ENCODE peak calls at places on chromosomes 13 and 19, in eight cellular contexts. F is astrocyte of the spinal cord, N is retinal pigment epithelial cell, E is heart right ventricle, Z is cardiac muscle cell, V is brain microvascular endothelial cell, O is psoas muscle, H is endothelial cell of umbilical vein. G is an unnamed sample.

GRCh38 chr19:47573076-47574026 is at the start of gene ZNF541:
- DNase-seq in V (no peak), Z (no peak), H (peak; percentile 40), O (peak; percentile 72), E (peak; percentile 54), N (no peak), F (peak; percentile 29), G (no peak)

GRCh38 chr13:36666482-36667264 is 7.1 kb upstream of the SERTM1 start:
- DNase-seq in V (no peak), N (no peak), H (no peak), E (no peak), O (no peak), Z (no peak), F (no peak), G (no peak)

GRCh38 chr19:17695198-17695597 is 7.0 kb upstream of the UNC13A start:
- DNase-seq in F (no peak), Z (no peak), E (no peak), V (no peak), O (no peak), H (no peak), N (no peak), G (no peak)

GRCh38 chr13:75647126-75647784 is 11.1 kb downstream of the LMO7 start:
- DNase-seq in H (no peak), V (no peak), O (no peak), N (no peak), E (no peak), F (no peak), Z (no peak), G (no peak)

GRCh38 chr19:39684283-39684682 is 20.0 kb upstream of the LGALS14 start:
- DNase-seq in O (no peak), V (no peak), F (no peak), N (no peak), E (no peak), H (no peak), Z (no peak), G (no peak)

GRCh38 chr13:26759156-26759906 is 1.3 kb downstream of the GPR12 start:
- DNase-seq in N (no peak), F (peak; percentile 1), H (no peak), E (no peak), O (no peak), V (no peak), Z (no peak), G (no peak)

GRCh38 chr19:46932346-46932745 is 71.5 kb downstream of the ARHGAP35 start:
- DNase-seq in O (no peak), E (no peak), V (peak; percentile 74), N (no peak), Z (no peak), H (peak; percentile 70), F (no peak), G (no peak)

GRCh38 chr13:43368003-43368402 is 344.6 kb downstream of the DNAJC15 start:
- DNase-seq in V (peak; percentile 0), O (no peak), Z (no peak), N (no peak), F (peak; percentile 52), E (no peak), H (peak; percentile 37), G (no peak)

GRCh38 chr19:49347835-49348234 is 12.6 kb downstream of the CD37 start:
- DNase-seq in H (peak; percentile 43), F (peak; percentile 59), N (no peak), Z (peak; percentile 55), E (no peak), O (no peak), V (peak; percentile 54), G (no peak)
- TF ChIP-seq CTCF in H (no peak), F (peak; percentile 20), N (peak; percentile 34), Z (peak; percentile 28), E (peak; percentile 19), O (no peak), V (peak; percentile 45), G (no peak)

GRCh38 chr13:46995874-46996273 is 99.0 kb upstream of the HTR2A start:
- DNase-seq in F (no peak), O (no peak), Z (no peak), V (no peak), N (no peak), H (no peak), E (no peak), G (no peak)

GRCh38 chr13:46996316-46996715 is 99.5 kb upstream of the HTR2A start:
- DNase-seq in N (no peak), H (no peak), O (no peak), E (no peak), V (no peak), Z (no peak), F (no peak), G (no peak)

GRCh38 chr13:46994492-46994891 is 97.6 kb upstream of the HTR2A start:
- DNase-seq in E (no peak), V (no peak), N (no peak), O (no peak), Z (no peak), H (no peak), F (no peak), G (no peak)

GRCh38 chr13:46992383-46992952 is 95.6 kb upstream of the HTR2A start:
- DNase-seq in F (no peak), N (no peak), E (no peak), V (peak; percentile 14), O (no peak), Z (peak; percentile 5), H (no peak), G (no peak)
- TF ChIP-seq CTCF in F (peak; percentile 54), N (peak; percentile 47), E (no peak), V (peak; percentile 68), O (no peak), Z (peak; percentile 55), H (no peak), G (peak; percentile 52)

GRCh38 chr19:35738021-35738886 is 4.0 kb downstream of the IGFLR1 start:
- DNase-seq in O (no peak), V (no peak), N (no peak), E (no peak), H (no peak), Z (no peak), F (no peak), G (no peak)

GRCh38 chr19:35738887-35739229 is 3.4 kb downstream of the IGFLR1 start:
- DNase-seq in Z (no peak), E (no peak), N (no peak), V (no peak), O (no peak), H (no peak), F (no peak), G (no peak)

GRCh38 chr19:35740108-35740422 is 2.2 kb downstream of the IGFLR1 start:
- DNase-seq in V (no peak), O (no peak), N (no peak), H (no peak), E (no peak), F (no peak), Z (no peak), G (no peak)

GRCh38 chr19:35740423-35741215 is 1.6 kb downstream of the IGFLR1 start:
- DNase-seq in E (peak; percentile 98), O (peak; percentile 99), H (peak; percentile 97), N (peak; percentile 81), Z (peak; percentile 100), V (peak; percentile 97), F (peak; percentile 97), G (peak; percentile 99)

DNA sequence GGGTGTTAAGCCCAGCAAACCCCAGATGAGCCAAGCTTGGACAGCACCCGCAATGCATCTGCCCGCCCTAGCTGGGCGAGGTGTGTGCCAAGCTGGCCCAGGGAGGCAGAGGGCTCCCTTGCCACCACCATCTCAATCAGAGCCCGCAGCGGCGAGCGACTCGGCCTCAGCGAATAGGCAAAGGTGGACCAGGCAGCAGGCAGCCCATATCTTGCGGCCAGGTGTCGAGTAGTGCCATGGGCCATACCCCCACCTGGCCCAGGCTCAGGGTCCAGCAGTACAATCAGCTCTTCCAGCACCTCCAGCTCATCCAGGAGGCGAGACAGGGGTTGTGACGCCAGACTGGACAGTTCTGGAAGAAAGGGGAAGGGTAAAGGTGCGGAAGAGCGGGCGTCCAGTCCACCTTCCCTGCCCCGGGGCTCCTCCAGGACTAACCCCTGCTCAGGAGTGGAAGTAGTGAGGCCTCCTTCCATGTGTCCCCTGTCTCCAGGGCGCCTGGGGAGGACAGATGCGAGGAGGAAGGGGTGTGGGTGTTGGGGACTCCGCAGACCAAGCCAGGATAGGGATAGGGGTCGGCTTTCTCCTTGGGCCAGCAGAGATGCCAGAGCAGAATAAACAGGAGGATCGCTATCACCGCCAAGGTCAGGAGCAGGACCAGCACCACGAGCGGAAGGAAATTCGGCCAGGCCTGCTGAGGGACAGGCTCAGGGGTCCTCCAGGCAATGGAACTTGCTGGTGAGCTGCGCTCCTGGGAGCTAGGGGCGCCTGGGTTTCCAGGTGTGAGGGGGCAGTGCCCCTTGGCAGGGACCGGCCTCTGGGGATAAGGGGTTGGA is 2.8 kb downstream of the IGFLR1 start:
- DNase-seq in E (no peak), Z (no peak), O (no peak), H (no peak), N (no peak), F (no peak), V (no peak), G (no peak)
- TF ChIP-seq CTCF in E (no peak), Z (no peak), O (no peak), H (no peak), N (no peak), F (no peak), V (no peak), G (no peak)

DNA sequence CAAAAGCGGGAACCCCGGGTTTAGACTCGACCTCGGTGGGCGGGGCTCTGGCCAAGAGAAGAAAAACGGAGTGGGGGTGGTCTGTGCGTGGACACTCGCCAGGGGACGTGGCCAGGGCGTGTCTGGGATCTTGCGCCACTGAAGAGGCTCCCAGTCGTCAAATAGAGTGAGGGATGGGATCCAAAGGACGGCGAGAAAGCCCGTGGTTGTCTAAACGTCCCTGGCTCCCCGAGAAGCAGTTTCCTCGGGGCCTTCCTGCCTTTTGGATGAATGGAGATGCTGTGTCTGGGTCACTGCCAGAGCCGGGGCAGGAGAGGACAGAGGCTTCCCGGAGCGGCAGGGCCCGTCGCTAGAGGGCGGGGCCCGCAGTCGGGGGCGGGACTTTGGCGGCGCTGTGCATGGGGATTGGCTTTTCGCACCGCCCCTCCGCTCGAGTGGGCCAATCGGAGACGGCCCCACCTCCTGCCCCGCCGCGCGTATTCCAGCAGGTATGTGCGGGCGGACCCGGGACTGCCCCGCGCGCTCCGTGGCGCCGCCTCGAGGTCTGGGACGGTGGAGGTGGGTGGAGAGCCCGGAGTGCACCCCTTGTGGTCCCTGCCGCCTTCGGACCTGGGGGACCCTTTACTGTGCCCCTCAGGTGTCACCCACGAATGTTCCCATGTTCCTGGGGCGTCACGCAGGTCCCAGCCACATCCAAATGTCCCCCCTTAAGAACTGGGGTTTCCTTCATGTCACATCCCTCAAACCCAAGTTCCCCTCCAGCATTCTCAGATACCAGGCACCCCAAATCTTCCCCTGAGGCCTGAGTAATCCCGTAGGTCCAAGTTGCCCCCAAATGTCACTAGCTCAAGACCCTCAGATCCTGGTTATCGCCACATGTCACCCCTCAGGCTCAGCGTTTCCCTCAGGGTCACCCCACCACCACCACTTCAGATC is 38.4 kb downstream of the ZSWIM4 start:
- DNase-seq in O (peak; percentile 98), V (peak; percentile 81), N (no peak), F (peak; percentile 89), Z (peak; percentile 96), E (peak; percentile 96), H (peak; percentile 91), G (peak; percentile 94)
- TF ChIP-seq CTCF in O (peak; percentile 42), V (peak; percentile 59), N (peak; percentile 61), F (peak; percentile 49), Z (peak; percentile 38), E (peak; percentile 63), H (peak; percentile 32), G (peak; percentile 29)

GRCh38 chr13:40780822-40781401 is 8.5 kb upstream of the SLC25A15 start:
- DNase-seq in O (no peak), H (no peak), Z (no peak), F (peak; percentile 57), N (no peak), E (no peak), V (peak; percentile 57), G (no peak)
- TF ChIP-seq CTCF in O (no peak), H (no peak), Z (no peak), F (no peak), N (peak; percentile 12), E (no peak), V (peak; percentile 37), G (no peak)

G was measured in glutamatergic neuron.